ENCODE peak calls at places on chromosome 21, in eight cellular contexts. M, Y, P, O, U, G, E and L are unnamed samples. For H3K4me1, the result is how much of the 10 kb centered on the place peaks cover.

GRCh38 chr21:39251326-39251725 is 62.1 kb downstream of the BRWD1 start:
- DNase-seq in U (no peak), P (no peak), G (no peak), Y (no peak), E (no peak), M (no peak), O (no peak), L (no peak)

GRCh38 chr21:38660333-38661295 is 145.1 kb upstream of the ETS2 start:
- DNase-seq in E (no peak), G (peak), Y (no peak), M (no peak), U (peak), P (peak), O (peak), L (no peak)

GRCh38 chr21:38042246-38042645 is 126.0 kb upstream of the KCNJ6 start:
- DNase-seq in O (no peak), M (no peak), E (peak), Y (peak), P (no peak), G (no peak), U (no peak), L (peak)

GRCh38 chr21:27505516-27505915 is 538.6 kb upstream of the ADAMTS5 start:
- DNase-seq in Y (no peak), O (no peak), E (peak), P (no peak), U (no peak), M (no peak), G (no peak), L (no peak)

GRCh38 chr21:41482321-41482720 is 25.6 kb downstream of the TMPRSS2 start:
- DNase-seq in M (no peak), O (no peak), Y (no peak), E (peak), P (no peak), U (no peak), G (no peak), L (peak)

GRCh38 chr21:43921979-43922945 is 57.2 kb downstream of the AGPAT3 start:
- DNase-seq in U (peak), E (no peak), P (no peak), M (no peak), G (no peak), O (no peak), Y (no peak), L (no peak)

GRCh38 chr21:16407403-16408279 is 677.9 kb downstream of the USP25 start:
- DNase-seq in G (no peak), E (no peak), M (no peak), P (no peak), Y (no peak), U (no peak), O (peak), L (no peak)

GRCh38 chr21:14825405-14826032 is 239.3 kb downstream of the NRIP1 start:
- DNase-seq in E (no peak), M (no peak), P (no peak), Y (no peak), G (no peak), O (no peak), U (no peak), L (no peak)

GRCh38 chr21:37827878-37828277 is 88.4 kb downstream of the KCNJ6 start:
- DNase-seq in E (no peak), P (no peak), G (no peak), U (no peak), Y (no peak), M (no peak), O (no peak), L (no peak)

DNA sequence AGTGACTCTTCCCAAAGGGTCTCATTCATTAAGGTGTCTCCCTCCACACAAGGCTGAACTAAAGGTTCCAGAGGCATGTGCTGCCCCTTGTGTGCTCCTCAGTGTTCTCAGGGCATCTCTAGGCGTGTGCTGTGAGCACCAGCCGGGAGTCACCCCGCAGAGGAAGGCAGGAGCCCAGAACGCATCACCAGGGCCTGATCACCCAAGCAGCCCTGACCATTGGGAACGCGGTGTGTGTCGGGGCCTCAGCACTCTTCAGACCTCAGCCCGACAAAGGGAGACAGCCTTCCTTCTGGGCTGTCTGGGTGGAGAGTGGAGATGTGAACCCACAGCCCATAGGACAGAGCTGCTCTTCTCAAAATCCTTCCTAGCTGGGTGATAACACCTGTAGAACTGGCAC is 9.1 kb downstream of the SLC37A1 start:
- DNase-seq in U (no peak), M (peak), E (no peak), O (no peak), G (no peak), P (no peak), Y (no peak), L (no peak)
- H3K4me1 ChIP-seq in U (under half), M (under half), E (under half), O (under half), G (half or more), P (under half), Y (under half), L (under half)

DNA sequence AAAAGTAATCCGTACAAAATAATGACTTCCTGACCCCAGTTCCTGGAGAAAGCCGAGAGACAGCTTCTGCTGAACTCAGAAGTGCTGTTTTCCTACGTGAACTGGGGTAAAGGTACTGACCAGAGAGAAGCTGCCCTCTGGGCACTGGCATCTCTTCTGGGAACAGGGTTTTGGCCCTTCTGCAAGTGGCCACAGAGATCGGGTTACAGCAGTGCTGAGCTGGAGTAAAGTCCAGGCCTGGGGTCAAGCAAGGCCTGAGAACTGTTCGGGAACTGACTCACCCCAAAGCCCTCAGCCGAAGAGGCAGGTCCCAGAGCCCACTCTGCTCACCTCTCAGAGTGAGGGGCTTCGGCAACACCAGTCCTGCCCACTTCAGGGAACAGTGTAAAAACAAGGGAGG is 177.2 kb upstream of the RUNX1 start:
- DNase-seq in O (no peak), E (no peak), M (no peak), G (no peak), Y (no peak), P (peak), U (no peak), L (peak)
- H3K4me1 ChIP-seq in O (under half), E (under half), M (under half), G (under half), Y (under half), P (under half), U (under half), L (under half)

GRCh38 chr21:45132841-45133573 is 58.6 kb downstream of the ADARB1 start:
- DNase-seq in M (no peak), E (no peak), Y (no peak), G (no peak), O (peak), U (no peak), P (no peak), L (no peak)
- H3K4me1 ChIP-seq in M (half or more), E (under half), Y (under half), G (half or more), O (half or more), U (half or more), P (under half), L (under half)

GRCh38 chr21:36698160-36699025 is 522 bp upstream of the SIM2 start:
- DNase-seq in E (no peak), G (no peak), Y (peak), M (no peak), U (no peak), O (no peak), P (no peak), L (peak)
- H3K4me1 ChIP-seq in E (under half), G (half or more), Y (under half), M (under half), U (half or more), O (under half), P (under half), L (under half)

DNA sequence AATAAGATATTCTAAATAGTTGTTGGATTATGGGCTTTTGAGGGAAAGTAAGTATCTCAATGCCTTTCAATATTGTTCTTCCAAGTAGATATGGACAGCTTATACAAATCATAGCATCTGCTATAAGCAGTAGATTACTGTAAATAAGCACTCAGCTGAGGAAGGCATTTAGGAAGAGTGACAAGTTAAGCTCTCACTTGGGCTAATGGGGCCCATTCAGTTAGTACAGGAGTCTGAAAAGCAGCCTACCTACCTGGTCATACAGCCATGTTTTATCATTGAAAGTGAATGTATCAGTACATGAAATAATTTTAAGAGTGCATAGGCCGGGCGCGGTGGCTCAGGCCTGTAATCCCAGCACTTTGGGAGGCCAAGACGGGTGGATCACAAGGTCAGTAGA is 73.1 kb downstream of the APP start:
- DNase-seq in M (no peak), U (no peak), O (no peak), G (no peak), E (no peak), P (no peak), Y (no peak), L (no peak)
- H3K4me1 ChIP-seq in M (under half), U (under half), O (half or more), G (under half), E (under half), P (under half), Y (under half), L (under half)

GRCh38 chr21:33949516-33950424 is 34.2 kb upstream of the ATP5PO start:
- DNase-seq in E (no peak), U (no peak), M (no peak), O (no peak), Y (no peak), G (no peak), P (no peak), L (no peak)

GRCh38 chr21:33950425-33951079 is 34.9 kb upstream of the ATP5PO start:
- DNase-seq in G (no peak), Y (no peak), O (no peak), P (no peak), M (no peak), U (no peak), E (no peak), L (no peak)

GRCh38 chr21:33948096-33948950 is 32.7 kb upstream of the ATP5PO start:
- DNase-seq in P (peak), E (no peak), M (peak), O (peak), Y (peak), U (peak), G (peak), L (peak)

GRCh38 chr21:33947451-33948095 is 32.0 kb upstream of the ATP5PO start:
- DNase-seq in M (peak), E (peak), U (peak), O (peak), P (peak), Y (peak), G (peak), L (peak)

DNA sequence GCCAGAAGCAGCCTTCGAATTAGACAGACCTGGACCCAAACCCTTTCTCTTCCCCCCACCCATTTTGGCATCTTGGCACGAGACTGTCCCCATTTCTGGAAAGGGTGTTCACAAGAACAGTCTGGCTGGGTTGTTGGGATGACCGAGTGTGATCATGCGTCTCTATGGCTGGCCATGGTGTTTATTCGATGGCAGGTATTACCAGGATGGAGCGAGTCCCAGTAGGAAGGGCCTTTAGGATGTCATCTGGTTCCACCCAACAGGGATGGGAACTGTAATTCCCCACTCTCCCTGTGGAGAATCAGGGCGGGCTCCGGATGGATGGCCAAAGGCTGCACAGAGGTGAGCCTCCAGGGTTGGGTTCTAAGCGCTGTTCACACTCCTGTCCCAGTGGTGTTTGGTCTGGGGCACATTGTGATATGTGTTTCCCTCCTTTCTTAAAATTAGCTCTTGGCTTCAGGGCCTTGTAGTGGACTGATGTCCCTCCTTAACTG is 33.4 kb upstream of the ATP5PO start:
- DNase-seq in G (no peak), U (no peak), E (no peak), P (no peak), O (no peak), Y (no peak), M (no peak), L (no peak)
- H3K4me1 ChIP-seq in G (under half), U (under half), E (under half), P (under half), O (under half), Y (under half), M (under half), L (under half)

DNA sequence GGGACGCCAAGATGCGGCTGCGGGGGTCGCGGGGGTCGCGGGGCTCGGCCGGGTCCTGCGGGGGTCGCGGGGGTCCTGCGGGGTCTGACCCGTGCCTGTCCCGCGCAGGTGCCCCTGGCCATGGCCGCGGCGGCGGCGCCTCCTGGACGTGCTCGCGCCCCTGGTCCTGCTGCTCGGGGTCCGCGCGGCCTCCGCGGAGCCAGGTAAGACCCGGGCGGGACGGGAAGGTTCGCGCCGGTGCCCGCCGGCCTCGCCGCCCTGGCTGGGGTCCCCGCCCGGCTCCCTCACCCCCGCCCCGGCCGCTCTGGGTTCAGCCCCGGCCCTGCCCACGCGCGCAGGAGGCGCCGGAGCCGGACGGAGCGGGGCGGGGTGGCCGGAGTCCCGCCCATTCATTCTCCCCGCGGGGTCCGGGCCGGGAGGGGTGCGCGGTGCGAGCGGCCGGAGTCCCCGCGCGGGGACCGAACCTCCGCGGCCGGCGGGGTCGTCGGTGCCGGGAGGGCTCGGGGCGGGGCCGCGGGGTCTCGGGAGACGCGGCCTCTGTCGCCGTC is 380 bp downstream of the COL18A1 start:
- DNase-seq in O (no peak), P (no peak), E (no peak), Y (no peak), M (peak), G (peak), U (peak), L (peak)
- H3K4me1 ChIP-seq in O (under half), P (under half), E (half or more), Y (under half), M (under half), G (under half), U (half or more), L (under half)

GRCh38 chr21:42858957-42859890 is 20.1 kb downstream of the WDR4 start:
- DNase-seq in Y (no peak), E (no peak), U (no peak), O (no peak), M (peak), G (no peak), P (no peak), L (no peak)
- H3K4me1 ChIP-seq in Y (under half), E (under half), U (under half), O (under half), M (under half), G (under half), P (under half), L (under half)